ENCODE peak calls at places on chromosomes 1 and 21, in six cellular contexts. One of them, this sample, is unnamed.

GRCh38 chr1:224700915-224701531 is 84.9 kb downstream of the CNIH3 start:
- DNase-seq in H9: peak; percentile 73
- DNase-seq in left ventricle myocardium inferior: no peak
- DNase-seq in PC-3: peak; percentile 49
- DNase-seq in MM.1S: peak; percentile 18
- DNase-seq in tibial artery: no peak
- DNase-seq in this sample: no peak

GRCh38 chr1:88333301-88333700 is 350.8 kb upstream of the PKN2 start:
- DNase-seq in tibial artery: no peak
- DNase-seq in H9: no peak
- DNase-seq in left ventricle myocardium inferior: no peak
- DNase-seq in PC-3: no peak
- DNase-seq in MM.1S: no peak
- DNase-seq in this sample: no peak

GRCh38 chr1:91572044-91572443 is 71.4 kb downstream of the CDC7 start:
- DNase-seq in H9: no peak
- DNase-seq in tibial artery: peak; percentile 60
- DNase-seq in PC-3: no peak
- DNase-seq in left ventricle myocardium inferior: no peak
- DNase-seq in MM.1S: no peak
- DNase-seq in this sample: no peak

GRCh38 chr1:66478116-66478515 is 55.8 kb upstream of the SGIP1 start:
- DNase-seq in PC-3: peak; percentile 86
- DNase-seq in MM.1S: no peak
- DNase-seq in tibial artery: no peak
- DNase-seq in H9: no peak
- DNase-seq in left ventricle myocardium inferior: no peak
- DNase-seq in this sample: no peak

GRCh38 chr1:242788771-242789170 is 264.3 kb upstream of the PLD5 start:
- DNase-seq in MM.1S: peak; percentile 37
- DNase-seq in left ventricle myocardium inferior: no peak
- DNase-seq in tibial artery: no peak
- DNase-seq in PC-3: no peak
- DNase-seq in H9: no peak
- DNase-seq in this sample: no peak

GRCh38 chr1:171715813-171716251 is 26.0 kb downstream of the VAMP4 start:
- DNase-seq in left ventricle myocardium inferior: no peak
- DNase-seq in PC-3: peak; percentile 82
- DNase-seq in H9: no peak
- DNase-seq in tibial artery: no peak
- DNase-seq in MM.1S: peak; percentile 22
- DNase-seq in this sample: no peak

GRCh38 chr1:199687321-199687720 is 340.2 kb upstream of the NR5A2 start:
- DNase-seq in tibial artery: no peak
- DNase-seq in MM.1S: no peak
- DNase-seq in left ventricle myocardium inferior: no peak
- DNase-seq in H9: no peak
- DNase-seq in PC-3: peak; percentile 11
- DNase-seq in this sample: no peak

GRCh38 chr1:115173151-115173550 is 83.8 kb upstream of the TSPAN2 start:
- DNase-seq in MM.1S: no peak
- DNase-seq in tibial artery: no peak
- DNase-seq in H9: no peak
- DNase-seq in PC-3: no peak
- DNase-seq in left ventricle myocardium inferior: no peak
- DNase-seq in this sample: no peak

GRCh38 chr21:41616063-41616591 is 108.2 kb upstream of the TMPRSS2 start:
- DNase-seq in left ventricle myocardium inferior: no peak
- DNase-seq in PC-3: peak; percentile 42
- DNase-seq in MM.1S: no peak
- DNase-seq in H9: no peak
- DNase-seq in tibial artery: no peak
- DNase-seq in this sample: no peak

GRCh38 chr1:10615932-10616671 is 141.4 kb downstream of the PEX14 start:
- DNase-seq in left ventricle myocardium inferior: no peak
- DNase-seq in PC-3: no peak
- DNase-seq in H9: peak; percentile 25
- DNase-seq in tibial artery: no peak
- DNase-seq in MM.1S: no peak
- DNase-seq in this sample: no peak

GRCh38 chr1:41870076-41870562 is 48.6 kb downstream of the HIVEP3 start:
- DNase-seq in H9: no peak
- DNase-seq in tibial artery: no peak
- DNase-seq in left ventricle myocardium inferior: no peak
- DNase-seq in MM.1S: no peak
- DNase-seq in PC-3: peak; percentile 79
- DNase-seq in this sample: no peak

GRCh38 chr1:76053021-76053420 is 21.5 kb upstream of the ST6GALNAC3 start:
- DNase-seq in MM.1S: no peak
- DNase-seq in left ventricle myocardium inferior: no peak
- DNase-seq in PC-3: no peak
- DNase-seq in H9: peak; percentile 62
- DNase-seq in tibial artery: no peak
- DNase-seq in this sample: no peak

GRCh38 chr1:94236630-94237290 is 624 bp downstream of the ARHGAP29 start:
- DNase-seq in tibial artery: peak; percentile 32
- DNase-seq in H9: peak; percentile 52
- DNase-seq in PC-3: peak; percentile 43
- DNase-seq in MM.1S: peak; percentile 24
- DNase-seq in left ventricle myocardium inferior: peak; percentile 56
- DNase-seq in this sample: no peak

GRCh38 chr21:30684506-30684905 is 34.1 kb downstream of the KRTAP21-3 start:
- DNase-seq in left ventricle myocardium inferior: no peak
- DNase-seq in PC-3: peak; percentile 22
- DNase-seq in H9: no peak
- DNase-seq in tibial artery: no peak
- DNase-seq in MM.1S: no peak
- DNase-seq in this sample: no peak

GRCh38 chr1:156146749-156147405 is 6.5 kb upstream of the SEMA4A start:
- DNase-seq in H9: no peak
- DNase-seq in left ventricle myocardium inferior: no peak
- DNase-seq in PC-3: peak; percentile 32
- DNase-seq in tibial artery: no peak
- DNase-seq in MM.1S: no peak
- DNase-seq in this sample: no peak
- H3K4me1 ChIP-seq in H9: peaks cover 23% of the 10 kb centered on the region
- H3K4me1 ChIP-seq in left ventricle myocardium inferior: peaks cover 18% of the 10 kb centered on the region
- H3K4me1 ChIP-seq in PC-3: peaks cover 15% of the 10 kb centered on the region
- H3K4me1 ChIP-seq in tibial artery: no peaks in the 10 kb centered on the region
- H3K4me1 ChIP-seq in MM.1S: peaks cover 53% of the 10 kb centered on the region
- H3K4me1 ChIP-seq in this sample: peaks cover 60% of the 10 kb centered on the region

GRCh38 chr1:31702836-31703404 is 897 bp downstream of the COL16A1 start:
- DNase-seq in left ventricle myocardium inferior: no peak
- DNase-seq in PC-3: no peak
- DNase-seq in tibial artery: no peak
- DNase-seq in MM.1S: no peak
- DNase-seq in H9: no peak
- DNase-seq in this sample: no peak
- H3K4me1 ChIP-seq in left ventricle myocardium inferior: peaks cover 58% of the 10 kb centered on the region
- H3K4me1 ChIP-seq in PC-3: peaks cover 49% of the 10 kb centered on the region
- H3K4me1 ChIP-seq in tibial artery: peaks cover 4% of the 10 kb centered on the region
- H3K4me1 ChIP-seq in MM.1S: no peaks in the 10 kb centered on the region
- H3K4me1 ChIP-seq in H9: peaks cover 9% of the 10 kb centered on the region
- H3K4me1 ChIP-seq in this sample: peaks cover 13% of the 10 kb centered on the region

GRCh38 chr1:217039926-217040325 is 316.7 kb upstream of the ESRRG start:
- DNase-seq in MM.1S: no peak
- DNase-seq in tibial artery: no peak
- DNase-seq in H9: no peak
- DNase-seq in PC-3: no peak
- DNase-seq in left ventricle myocardium inferior: no peak
- DNase-seq in this sample: no peak

GRCh38 chr1:217036757-217037156 is 313.5 kb upstream of the ESRRG start:
- DNase-seq in H9: no peak
- DNase-seq in tibial artery: no peak
- DNase-seq in MM.1S: no peak
- DNase-seq in left ventricle myocardium inferior: no peak
- DNase-seq in PC-3: no peak
- DNase-seq in this sample: no peak

GRCh38 chr1:217040696-217041095 is 317.5 kb upstream of the ESRRG start:
- DNase-seq in H9: no peak
- DNase-seq in MM.1S: no peak
- DNase-seq in PC-3: no peak
- DNase-seq in left ventricle myocardium inferior: no peak
- DNase-seq in tibial artery: no peak
- DNase-seq in this sample: no peak
- H3K4me1 ChIP-seq in H9: no peaks in the 10 kb centered on the region
- H3K4me1 ChIP-seq in MM.1S: no peaks in the 10 kb centered on the region
- H3K4me1 ChIP-seq in PC-3: no peaks in the 10 kb centered on the region
- H3K4me1 ChIP-seq in left ventricle myocardium inferior: peaks cover 16% of the 10 kb centered on the region
- H3K4me1 ChIP-seq in tibial artery: no peaks in the 10 kb centered on the region
- H3K4me1 ChIP-seq in this sample: no peaks in the 10 kb centered on the region

DNA sequence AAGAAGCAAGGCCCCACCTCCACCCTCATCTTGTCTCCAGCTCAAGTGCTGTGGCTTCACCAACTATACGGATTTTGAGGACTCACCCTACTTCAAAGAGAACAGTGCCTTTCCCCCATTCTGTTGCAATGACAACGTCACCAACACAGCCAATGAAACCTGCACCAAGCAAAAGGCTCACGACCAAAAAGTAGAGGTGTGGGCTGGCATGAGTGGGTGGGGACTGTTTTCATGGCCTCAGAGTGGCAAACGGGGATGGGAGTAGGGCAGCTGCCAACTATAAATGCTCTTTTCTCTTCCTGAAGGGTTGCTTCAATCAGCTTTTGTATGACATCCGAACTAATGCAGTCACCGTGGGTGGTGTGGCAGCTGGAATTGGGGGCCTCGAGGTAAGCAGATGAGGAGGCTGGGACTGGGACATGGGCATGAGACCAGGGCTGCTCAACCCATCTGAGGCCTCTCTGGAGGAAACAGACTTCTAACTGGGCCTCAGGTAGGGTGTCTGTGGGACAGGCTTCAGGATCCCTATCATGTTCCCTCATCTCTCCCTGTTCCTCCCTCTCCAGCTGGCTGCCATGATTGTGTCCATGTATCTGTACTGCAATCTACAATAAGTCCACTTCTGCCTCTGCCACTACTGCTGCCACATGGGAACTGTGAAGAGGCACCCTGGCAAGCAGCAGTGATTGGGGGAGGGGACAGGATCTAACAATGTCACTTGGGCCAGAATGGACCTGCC is 8.8 kb upstream of the P3R3URF start:
- DNase-seq in PC-3: no peak
- DNase-seq in H9: no peak
- DNase-seq in left ventricle myocardium inferior: no peak
- DNase-seq in tibial artery: no peak
- DNase-seq in MM.1S: no peak
- DNase-seq in this sample: no peak
- H3K4me1 ChIP-seq in PC-3: peaks cover 66% of the 10 kb centered on the region
- H3K4me1 ChIP-seq in H9: peaks cover under 1% of the 10 kb centered on the region
- H3K4me1 ChIP-seq in left ventricle myocardium inferior: peaks cover 60% of the 10 kb centered on the region
- H3K4me1 ChIP-seq in tibial artery: no peaks in the 10 kb centered on the region
- H3K4me1 ChIP-seq in MM.1S: no peaks in the 10 kb centered on the region
- H3K4me1 ChIP-seq in this sample: peaks cover 25% of the 10 kb centered on the region

DNA sequence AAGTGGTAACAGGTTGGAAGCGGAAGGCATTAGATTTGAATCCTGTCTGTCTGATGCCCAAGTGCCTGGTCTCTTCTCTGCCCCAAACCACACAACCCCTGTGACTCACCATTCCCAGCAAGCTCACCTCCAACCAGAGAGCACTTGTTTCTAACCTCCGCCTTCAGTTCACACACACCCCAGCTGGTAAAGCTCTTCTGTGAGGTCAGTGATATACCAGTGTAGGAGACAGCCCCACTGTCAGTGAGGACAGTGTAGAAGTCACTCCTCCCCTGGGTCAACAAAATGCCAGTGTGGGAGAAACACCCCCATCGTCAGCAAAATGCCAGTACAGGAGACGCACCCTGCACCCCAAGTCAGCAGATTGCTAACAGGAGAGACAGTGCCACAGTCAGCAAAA is 2.6 kb downstream of the RIMS3 start:
- DNase-seq in PC-3: peak; percentile 37
- DNase-seq in MM.1S: no peak
- DNase-seq in left ventricle myocardium inferior: no peak
- DNase-seq in H9: no peak
- DNase-seq in tibial artery: no peak
- DNase-seq in this sample: no peak
- H3K4me1 ChIP-seq in PC-3: peaks cover 5% of the 10 kb centered on the region
- H3K4me1 ChIP-seq in MM.1S: peaks cover 5% of the 10 kb centered on the region
- H3K4me1 ChIP-seq in left ventricle myocardium inferior: peaks cover 25% of the 10 kb centered on the region
- H3K4me1 ChIP-seq in H9: peaks cover 5% of the 10 kb centered on the region
- H3K4me1 ChIP-seq in tibial artery: no peaks in the 10 kb centered on the region
- H3K4me1 ChIP-seq in this sample: no peaks in the 10 kb centered on the region

GRCh38 chr1:102120910-102121309 is 124.2 kb upstream of the OLFM3 start:
- DNase-seq in MM.1S: no peak
- DNase-seq in left ventricle myocardium inferior: no peak
- DNase-seq in H9: no peak
- DNase-seq in tibial artery: no peak
- DNase-seq in PC-3: no peak
- DNase-seq in this sample: no peak
- H3K4me1 ChIP-seq in MM.1S: no peaks in the 10 kb centered on the region
- H3K4me1 ChIP-seq in left ventricle myocardium inferior: no peaks in the 10 kb centered on the region
- H3K4me1 ChIP-seq in H9: no peaks in the 10 kb centered on the region
- H3K4me1 ChIP-seq in tibial artery: no peaks in the 10 kb centered on the region
- H3K4me1 ChIP-seq in PC-3: no peaks in the 10 kb centered on the region
- H3K4me1 ChIP-seq in this sample: no peaks in the 10 kb centered on the region

GRCh38 chr21:44988607-44989537 is 49.0 kb downstream of the SLX9 start:
- DNase-seq in tibial artery: no peak
- DNase-seq in MM.1S: no peak
- DNase-seq in left ventricle myocardium inferior: peak; percentile 1
- DNase-seq in H9: no peak
- DNase-seq in PC-3: no peak
- DNase-seq in this sample: peak; percentile 49

GRCh38 chr21:44987886-44988606 is 48.2 kb downstream of the SLX9 start:
- DNase-seq in PC-3: no peak
- DNase-seq in left ventricle myocardium inferior: peak; percentile 7
- DNase-seq in tibial artery: no peak
- DNase-seq in H9: no peak
- DNase-seq in MM.1S: no peak
- DNase-seq in this sample: peak; percentile 21

GRCh38 chr21:44989943-44990780 is 50.3 kb downstream of the SLX9 start:
- DNase-seq in H9: no peak
- DNase-seq in PC-3: no peak
- DNase-seq in left ventricle myocardium inferior: no peak
- DNase-seq in tibial artery: no peak
- DNase-seq in MM.1S: no peak
- DNase-seq in this sample: peak; percentile 75

GRCh38 chr21:44990921-44991320 is 51.1 kb downstream of the SLX9 start:
- DNase-seq in H9: no peak
- DNase-seq in PC-3: no peak
- DNase-seq in left ventricle myocardium inferior: no peak
- DNase-seq in MM.1S: no peak
- DNase-seq in tibial artery: no peak
- DNase-seq in this sample: no peak

DNA sequence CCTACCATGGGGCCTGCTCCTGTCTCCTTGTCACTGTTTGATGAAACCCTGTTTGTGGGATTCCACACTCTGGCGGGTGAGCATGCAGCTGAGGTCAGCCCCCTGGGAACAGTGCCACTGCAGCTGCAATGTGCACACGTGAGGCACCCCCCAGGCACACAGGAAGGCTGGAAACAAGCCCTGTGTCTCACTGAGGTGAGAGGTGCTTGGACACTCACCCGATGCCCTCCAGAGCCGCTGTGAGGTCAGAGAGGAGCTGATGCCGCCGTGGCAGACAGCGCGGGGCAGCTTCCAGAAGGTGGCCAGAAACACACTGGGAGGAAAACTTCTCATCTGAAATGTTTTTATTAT is 49.7 kb downstream of the SLX9 start:
- DNase-seq in PC-3: no peak
- DNase-seq in tibial artery: no peak
- DNase-seq in H9: no peak
- DNase-seq in MM.1S: no peak
- DNase-seq in left ventricle myocardium inferior: no peak
- DNase-seq in this sample: no peak
- H3K4me1 ChIP-seq in PC-3: no peaks in the 10 kb centered on the region
- H3K4me1 ChIP-seq in tibial artery: no peaks in the 10 kb centered on the region
- H3K4me1 ChIP-seq in H9: no peaks in the 10 kb centered on the region
- H3K4me1 ChIP-seq in MM.1S: no peaks in the 10 kb centered on the region
- H3K4me1 ChIP-seq in left ventricle myocardium inferior: peaks cover 41% of the 10 kb centered on the region
- H3K4me1 ChIP-seq in this sample: peaks cover 5% of the 10 kb centered on the region